ENCODE peak calls at places on chromosomes 3 and 15, in six cellular contexts. Y is endothelial cell of umbilical vein, B is K562, Q is HepG2, Z is GM12878, K is A549. R is an unnamed sample.

GRCh38 chr3:154430014-154430413 is at the start of gene GPR149:
- DNase-seq in Y (peak), B (no peak), Q (no peak), Z (no peak), K (no peak), R (no peak)

GRCh38 chr3:45592405-45592804 is 2.1 kb upstream of the LIMD1 start:
- DNase-seq in Y (no peak), B (no peak), Q (no peak), Z (no peak), K (no peak), R (peak)

GRCh38 chr3:179526989-179527391 is 35.7 kb upstream of the ACTL6A start:
- DNase-seq in Y (peak), B (no peak), Q (no peak), Z (no peak), K (no peak), R (peak)

GRCh38 chr3:172046268-172046915 is 7.0 kb downstream of the FNDC3B start:
- DNase-seq in Y (no peak), B (no peak), Q (no peak), Z (no peak), K (no peak), R (no peak)

GRCh38 chr3:13506680-13507079 is 26.6 kb downstream of the HDAC11 start:
- DNase-seq in Y (no peak), B (no peak), Q (no peak), Z (no peak), K (no peak), R (no peak)

GRCh38 chr3:181712505-181713299 is 977 bp downstream of the SOX2 start:
- DNase-seq in Y (peak), B (no peak), Q (no peak), Z (no peak), K (no peak), R (no peak)

GRCh38 chr3:16425398-16426057 is 88.0 kb downstream of the RFTN1 start:
- DNase-seq in Y (no peak), B (no peak), Q (no peak), Z (no peak), K (no peak), R (no peak)

GRCh38 chr15:58748787-58749531 is 548 bp downstream of the ADAM10 start:
- DNase-seq in Y (peak), B (peak), Q (peak), Z (no peak), K (peak), R (peak)

GRCh38 chr15:96117275-96117674 is 213.2 kb upstream of the NR2F2 start:
- DNase-seq in Y (no peak), B (no peak), Q (no peak), Z (no peak), K (no peak), R (no peak)

GRCh38 chr3:135895734-135896121 is 69.8 kb upstream of the PPP2R3A start:
- DNase-seq in Y (no peak), B (no peak), Q (no peak), Z (no peak), K (no peak), R (no peak)

GRCh38 chr3:129608087-129608935 is 1.8 kb upstream of the PLXND1 start:
- DNase-seq in Y (peak), B (peak), Q (no peak), Z (no peak), K (no peak), R (peak)

GRCh38 chr3:55247666-55248065 is 239.4 kb downstream of the WNT5A start:
- DNase-seq in Y (no peak), B (no peak), Q (no peak), Z (no peak), K (no peak), R (no peak)

GRCh38 chr15:68994149-68994548 is 20.3 kb upstream of the NOX5 start:
- DNase-seq in Y (no peak), B (no peak), Q (no peak), Z (no peak), K (no peak), R (no peak)

GRCh38 chr3:49841126-49841525 is 15.2 kb downstream of the TRAIP start:
- DNase-seq in Y (peak), B (peak), Q (no peak), Z (no peak), K (no peak), R (peak)

GRCh38 chr3:175702956-175703355 is 843.8 kb downstream of the NAALADL2 start:
- DNase-seq in Y (no peak), B (no peak), Q (no peak), Z (no peak), K (no peak), R (no peak)

GRCh38 chr3:66068255-66068654 is 29.5 kb upstream of the MAGI1 start:
- DNase-seq in Y (no peak), B (no peak), Q (no peak), Z (no peak), K (no peak), R (no peak)

GRCh38 chr3:63441262-63441661 is 163.2 kb downstream of the SYNPR start:
- DNase-seq in Y (no peak), B (no peak), Q (no peak), Z (no peak), K (no peak), R (no peak)

DNA sequence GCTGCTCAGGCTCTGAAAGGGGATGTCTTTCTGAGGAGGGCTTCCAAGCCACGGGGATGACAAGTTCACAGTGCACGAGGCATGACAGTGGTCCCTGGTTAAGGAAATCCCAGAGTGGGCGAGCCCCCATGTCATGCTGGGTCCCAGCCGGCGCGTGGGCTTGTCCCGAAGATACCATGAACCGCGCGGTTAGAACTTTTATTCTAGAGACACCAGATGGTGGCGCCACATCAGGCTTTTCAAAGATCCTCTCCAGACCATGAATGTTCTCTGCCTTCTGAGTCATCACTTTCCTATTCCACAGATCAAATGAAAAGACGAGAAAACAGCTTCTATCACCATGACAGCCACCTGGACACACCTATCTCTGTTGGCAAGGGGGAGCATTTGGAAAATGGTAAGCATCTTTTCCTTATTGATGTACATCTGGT is 227.8 kb upstream of the LYSMD4 start:
- DNase-seq in Y (no peak), B (peak), Q (no peak), Z (no peak), K (no peak), R (peak)
- TF ChIP-seq MYC in Y (no peak), B (no peak), Q (no peak), Z (no peak), K (no peak), R (no peak)

DNA sequence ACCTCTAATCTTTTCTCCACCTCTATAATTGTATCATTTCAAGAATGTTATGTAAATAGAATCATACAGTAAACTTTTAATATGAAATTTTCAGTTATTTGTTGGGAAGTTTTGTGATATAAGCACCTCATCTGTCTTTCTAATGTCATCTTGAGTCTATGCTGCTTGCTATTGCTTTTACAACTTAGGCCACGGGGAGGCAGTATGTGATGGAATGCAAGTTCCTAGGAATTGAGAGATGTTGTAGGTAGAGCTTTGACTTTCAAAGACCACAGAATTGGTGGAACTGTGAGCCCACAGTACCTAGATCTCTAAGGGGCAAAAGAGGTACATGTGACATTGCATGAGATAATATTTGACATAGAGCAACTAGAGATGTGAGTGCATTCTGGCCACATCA is 328.3 kb downstream of the MFSD1 start:
- DNase-seq in Y (no peak), B (peak), Q (peak), Z (no peak), K (no peak), R (peak)
- TF ChIP-seq MYC in Y (no peak), B (no peak), Q (no peak), Z (no peak), K (no peak), R (no peak)

GRCh38 chr3:51680196-51680595 is 9.1 kb downstream of the TEX264 start:
- DNase-seq in Y (no peak), B (no peak), Q (no peak), Z (no peak), K (no peak), R (no peak)
- TF ChIP-seq MYC in Y (no peak), B (no peak), Q (no peak), Z (no peak), K (no peak), R (no peak)

GRCh38 chr15:90677807-90678790 is 39.0 kb upstream of the BLM start:
- DNase-seq in Y (no peak), B (no peak), Q (no peak), Z (no peak), K (no peak), R (no peak)
- TF ChIP-seq MYC in Y (no peak), B (no peak), Q (no peak), Z (no peak), K (no peak), R (no peak)

DNA sequence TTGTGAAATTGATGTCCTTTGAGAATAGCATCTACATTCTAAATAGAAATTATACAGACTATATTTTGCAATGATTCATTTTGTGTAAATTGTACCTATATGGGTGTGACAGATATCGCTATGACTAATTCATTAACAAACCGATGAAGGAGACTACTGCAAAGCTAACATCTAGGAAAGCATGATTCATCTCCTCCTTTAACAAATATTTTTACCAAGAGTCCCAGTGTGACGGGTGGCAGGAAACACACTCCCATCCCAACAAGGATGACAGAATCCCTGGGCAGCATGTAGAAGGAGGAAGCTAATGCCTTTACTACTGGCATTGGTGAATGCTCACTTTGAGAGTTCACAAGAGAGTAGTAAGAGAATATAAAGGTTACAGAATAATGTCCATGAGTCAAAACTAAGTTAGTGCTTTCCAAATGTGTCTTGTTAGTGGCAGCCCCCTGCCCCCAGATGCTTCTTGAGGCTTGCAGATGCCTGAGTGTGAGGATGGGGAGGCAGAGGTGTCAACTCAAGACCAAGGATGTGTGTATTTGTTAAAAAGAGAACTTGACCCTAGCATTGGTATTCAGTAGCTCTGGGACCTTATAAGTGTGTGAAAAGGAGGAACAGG is 180.6 kb downstream of the FMN1 start:
- DNase-seq in Y (peak), B (no peak), Q (no peak), Z (no peak), K (peak), R (peak)
- TF ChIP-seq MYC in Y (no peak), B (no peak), Q (no peak), Z (no peak), K (no peak), R (no peak)

GRCh38 chr3:86990734-86991481 is at the start of gene VGLL3:
- DNase-seq in Y (peak), B (no peak), Q (no peak), Z (no peak), K (peak), R (no peak)
- TF ChIP-seq MYC in Y (no peak), B (no peak), Q (no peak), Z (no peak), K (no peak), R (no peak)

GRCh38 chr3:195756935-195757302 is 36.1 kb downstream of the MUC20 start:
- DNase-seq in Y (no peak), B (no peak), Q (no peak), Z (no peak), K (no peak), R (no peak)
- TF ChIP-seq MYC in Y (no peak), B (no peak), Q (no peak), Z (no peak), K (no peak), R (no peak)

GRCh38 chr15:75669879-75670212 is 22.1 kb downstream of the SNX33 start:
- DNase-seq in Y (no peak), B (peak), Q (no peak), Z (no peak), K (no peak), R (no peak)

GRCh38 chr15:75662823-75663519 is 15.3 kb downstream of the SNX33 start:
- DNase-seq in Y (no peak), B (no peak), Q (no peak), Z (no peak), K (no peak), R (no peak)

GRCh38 chr15:75663931-75664421 is 16.3 kb downstream of the SNX33 start:
- DNase-seq in Y (no peak), B (no peak), Q (no peak), Z (no peak), K (no peak), R (no peak)

GRCh38 chr15:75669191-75669878 is 21.6 kb downstream of the SNX33 start:
- DNase-seq in Y (no peak), B (no peak), Q (no peak), Z (no peak), K (no peak), R (no peak)

GRCh38 chr15:75666823-75667501 is 19.2 kb downstream of the SNX33 start:
- DNase-seq in Y (peak), B (no peak), Q (peak), Z (no peak), K (peak), R (peak)
- TF ChIP-seq MYC in Y (peak), B (no peak), Q (no peak), Z (no peak), K (peak), R (no peak)